ENCODE peak calls at places on chromosomes 5 and 9, in five cellular contexts. X, Z, P, B and J are unnamed samples. For H3K4me1, the result is how much of the 10 kb centered on the place peaks cover.

GRCh38 chr5:127425868-127426267 is 91.6 kb upstream of the PRRC1 start:
- DNase-seq in P (no peak), Z (no peak), X (no peak), B (no peak), J (no peak)

GRCh38 chr9:91119679-91120078 is 242.0 kb downstream of the AUH start:
- DNase-seq in B (no peak), P (no peak), Z (peak), X (peak), J (no peak)

GRCh38 chr5:172455511-172456061 is 1.3 kb upstream of the SH3PXD2B start:
- DNase-seq in X (no peak), B (no peak), P (no peak), Z (peak), J (peak)

GRCh38 chr9:136913701-136914438 is 27.6 kb downstream of the TRAF2 start:
- DNase-seq in B (no peak), X (no peak), Z (no peak), P (no peak), J (no peak)

GRCh38 chr5:125277494-125278154 is 531.2 kb upstream of the ZNF608 start:
- DNase-seq in B (no peak), X (peak), Z (peak), P (no peak), J (peak)

GRCh38 chr5:169945831-169946261 is 34.4 kb downstream of the INSYN2B start:
- DNase-seq in X (peak), Z (peak), P (peak), B (peak), J (no peak)

GRCh38 chr5:155850411-155850810 is 476.6 kb upstream of the SGCD start:
- DNase-seq in X (no peak), B (no peak), P (no peak), Z (no peak), J (no peak)

GRCh38 chr5:170769236-170769635 is 14.3 kb upstream of the GABRP start:
- DNase-seq in Z (no peak), X (no peak), B (no peak), P (no peak), J (no peak)

GRCh38 chr9:68545033-68545705 is 4.5 kb upstream of the TMEM252 start:
- DNase-seq in P (no peak), X (no peak), B (no peak), Z (no peak), J (no peak)

GRCh38 chr5:7741415-7742065 is 109.4 kb downstream of the CFAP90 start:
- DNase-seq in P (no peak), Z (no peak), X (no peak), B (no peak), J (no peak)

GRCh38 chr5:16392718-16393117 is 72.9 kb downstream of the ZNF622 start:
- DNase-seq in B (no peak), P (no peak), X (peak), Z (no peak), J (no peak)

GRCh38 chr5:135999396-136000139 is 29.2 kb upstream of the TGFBI start:
- DNase-seq in B (no peak), X (peak), P (no peak), Z (peak), J (peak)

GRCh38 chr9:105439428-105439827 is 8.4 kb upstream of the FSD1L start:
- DNase-seq in Z (no peak), B (no peak), X (no peak), P (no peak), J (no peak)

GRCh38 chr9:6194934-6195333 is 20.7 kb upstream of the IL33 start:
- DNase-seq in X (peak), B (no peak), P (no peak), Z (no peak), J (no peak)

GRCh38 chr5:133298447-133298846 is 246.6 kb downstream of the HSPA4 start:
- DNase-seq in Z (no peak), P (no peak), B (no peak), X (no peak), J (no peak)

GRCh38 chr5:61811052-61811451 is 479.0 kb downstream of the ZSWIM6 start:
- DNase-seq in X (no peak), B (no peak), Z (no peak), P (no peak), J (no peak)

GRCh38 chr9:5442400-5443011 is 4.8 kb upstream of the PLGRKT start:
- DNase-seq in B (peak), P (peak), Z (peak), X (peak), J (peak)

GRCh38 chr9:1009101-1009707 is 32.7 kb downstream of the DMRT3 start:
- DNase-seq in Z (peak), X (peak), P (peak), B (peak), J (peak)
- H3K27ac ChIP-seq in Z (no peak), X (no peak), P (no peak), B (no peak), J (no peak)

GRCh38 chr5:33299621-33300208 is 141.1 kb upstream of the TARS1 start:
- DNase-seq in Z (peak), B (peak), X (peak), P (peak), J (peak)
- TF ChIP-seq CTCF in Z (peak), B (peak), X (peak), P (peak), J (peak)

DNA sequence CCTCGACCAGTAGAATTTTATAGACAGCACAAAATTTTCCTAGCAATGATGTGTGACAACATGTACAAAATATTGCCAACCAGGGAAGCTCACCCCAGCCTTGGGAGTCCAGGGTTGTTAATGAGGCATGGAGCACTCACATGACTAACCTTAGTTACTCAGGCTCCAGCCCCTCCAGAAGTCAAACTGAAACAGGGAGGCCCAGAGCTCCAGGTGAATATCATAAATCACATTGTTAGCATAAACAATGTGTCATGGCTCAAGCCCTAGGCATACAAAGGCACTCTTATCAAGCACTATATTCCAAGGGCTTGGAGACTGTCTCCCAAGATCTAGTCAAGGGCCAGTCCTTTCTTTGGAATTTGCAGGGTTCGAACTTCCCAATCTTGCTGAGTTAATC is 44.4 kb downstream of the TNFAIP8 start:
- DNase-seq in Z (no peak), B (no peak), X (peak), P (no peak), J (peak)
- H3K4me1 ChIP-seq in Z (under half), B (under half), X (under half), P (under half), J (under half)

DNA sequence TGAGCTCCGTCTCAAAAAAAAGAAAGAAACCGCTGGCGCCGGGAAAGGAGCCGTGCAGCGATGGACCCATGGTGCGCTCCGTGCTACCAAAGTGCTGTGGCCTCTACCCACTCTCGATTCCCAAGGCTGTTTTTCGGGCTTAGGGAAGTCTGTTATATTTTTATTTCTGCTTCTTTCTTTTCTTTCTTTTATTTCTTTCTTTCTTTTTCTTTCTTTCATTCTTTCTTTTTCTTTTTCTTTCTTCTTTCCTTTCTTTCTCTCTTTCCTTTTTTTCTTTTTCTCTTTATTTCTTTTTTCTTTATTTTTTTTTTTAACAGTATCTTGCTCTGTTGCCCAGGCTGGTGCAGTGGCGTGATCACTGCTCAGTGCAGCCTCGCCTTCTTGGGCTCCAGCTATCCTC is 87.5 kb downstream of the ANXA2R start:
- DNase-seq in Z (no peak), X (no peak), B (no peak), P (no peak), J (no peak)
- H3K27ac ChIP-seq in Z (peak), X (no peak), B (no peak), P (no peak), J (no peak)

GRCh38 chr9:113011911-113012381 is at the start of gene ZNF883:
- DNase-seq in P (no peak), Z (peak), X (no peak), B (peak), J (peak)
- TF ChIP-seq CTCF in P (no peak), Z (peak), X (no peak), B (peak), J (peak)

GRCh38 chr9:127535834-127536233 is 76.2 kb upstream of the STXBP1 start:
- DNase-seq in P (no peak), Z (no peak), X (no peak), B (no peak), J (peak)
- H3K4me1 ChIP-seq in P (under half), Z (half or more), X (under half), B (under half), J (under half)